ENCODE peak calls at places on chromosomes 11 and 22, in five cellular contexts. One of them, this sample, is unnamed.

GRCh38 chr22:41873391-41873790 is 40.5 kb downstream of the SREBF2 start:
- DNase-seq in stimulated activated CD4-positive, alpha-beta T cell treated with anti-CD3 and anti-CD28 coated beads, TNF-alpha, amount 100 ng/mL, for 1 hour: no peak
- DNase-seq in NCI-H748 treated with DMSO at 0.1 percent for 48 hours: no peak
- DNase-seq in SIG-M5: no peak
- DNase-seq in AG20443: no peak
- DNase-seq in this sample: no peak

GRCh38 chr22:44220727-44221680 is 40.3 kb downstream of the PARVG start:
- DNase-seq in NCI-H748 treated with DMSO at 0.1 percent for 48 hours: no peak
- DNase-seq in SIG-M5: no peak
- DNase-seq in AG20443: peak
- DNase-seq in stimulated activated CD4-positive, alpha-beta T cell treated with anti-CD3 and anti-CD28 coated beads, TNF-alpha, amount 100 ng/mL, for 1 hour: no peak
- DNase-seq in this sample: no peak

GRCh38 chr11:64294665-64295289 is 3.7 kb downstream of the KCNK4 start:
- DNase-seq in SIG-M5: no peak
- DNase-seq in AG20443: peak
- DNase-seq in NCI-H748 treated with DMSO at 0.1 percent for 48 hours: no peak
- DNase-seq in stimulated activated CD4-positive, alpha-beta T cell treated with anti-CD3 and anti-CD28 coated beads, TNF-alpha, amount 100 ng/mL, for 1 hour: no peak
- DNase-seq in this sample: peak

GRCh38 chr11:64990222-64990918 is 6.4 kb downstream of the BATF2 start:
- DNase-seq in AG20443: no peak
- DNase-seq in NCI-H748 treated with DMSO at 0.1 percent for 48 hours: no peak
- DNase-seq in SIG-M5: no peak
- DNase-seq in stimulated activated CD4-positive, alpha-beta T cell treated with anti-CD3 and anti-CD28 coated beads, TNF-alpha, amount 100 ng/mL, for 1 hour: no peak
- DNase-seq in this sample: no peak

GRCh38 chr11:58316142-58316541 is 42.7 kb downstream of the OR5B17 start:
- DNase-seq in SIG-M5: no peak
- DNase-seq in AG20443: peak
- DNase-seq in NCI-H748 treated with DMSO at 0.1 percent for 48 hours: no peak
- DNase-seq in stimulated activated CD4-positive, alpha-beta T cell treated with anti-CD3 and anti-CD28 coated beads, TNF-alpha, amount 100 ng/mL, for 1 hour: no peak
- DNase-seq in this sample: no peak

GRCh38 chr11:78722786-78723185 is 148.1 kb upstream of the NARS2 start:
- DNase-seq in NCI-H748 treated with DMSO at 0.1 percent for 48 hours: no peak
- DNase-seq in stimulated activated CD4-positive, alpha-beta T cell treated with anti-CD3 and anti-CD28 coated beads, TNF-alpha, amount 100 ng/mL, for 1 hour: no peak
- DNase-seq in AG20443: no peak
- DNase-seq in SIG-M5: no peak
- DNase-seq in this sample: no peak

GRCh38 chr11:70067591-70068341 is 10.4 kb upstream of the ANO1 start:
- DNase-seq in SIG-M5: no peak
- DNase-seq in stimulated activated CD4-positive, alpha-beta T cell treated with anti-CD3 and anti-CD28 coated beads, TNF-alpha, amount 100 ng/mL, for 1 hour: no peak
- DNase-seq in AG20443: no peak
- DNase-seq in NCI-H748 treated with DMSO at 0.1 percent for 48 hours: peak
- DNase-seq in this sample: peak

GRCh38 chr11:86678296-86678695 is 5.9 kb upstream of the ME3 start:
- DNase-seq in NCI-H748 treated with DMSO at 0.1 percent for 48 hours: no peak
- DNase-seq in stimulated activated CD4-positive, alpha-beta T cell treated with anti-CD3 and anti-CD28 coated beads, TNF-alpha, amount 100 ng/mL, for 1 hour: no peak
- DNase-seq in AG20443: no peak
- DNase-seq in SIG-M5: no peak
- DNase-seq in this sample: no peak

GRCh38 chr11:15707971-15708370 is 593.2 kb downstream of the INSC start:
- DNase-seq in AG20443: no peak
- DNase-seq in stimulated activated CD4-positive, alpha-beta T cell treated with anti-CD3 and anti-CD28 coated beads, TNF-alpha, amount 100 ng/mL, for 1 hour: no peak
- DNase-seq in NCI-H748 treated with DMSO at 0.1 percent for 48 hours: no peak
- DNase-seq in SIG-M5: no peak
- DNase-seq in this sample: no peak

GRCh38 chr11:2787816-2788750 is 88.3 kb upstream of the KCNQ1OT1 start:
- DNase-seq in AG20443: no peak
- DNase-seq in SIG-M5: no peak
- DNase-seq in NCI-H748 treated with DMSO at 0.1 percent for 48 hours: no peak
- DNase-seq in stimulated activated CD4-positive, alpha-beta T cell treated with anti-CD3 and anti-CD28 coated beads, TNF-alpha, amount 100 ng/mL, for 1 hour: no peak
- DNase-seq in this sample: peak

GRCh38 chr22:36798671-36799066 is 18.2 kb downstream of the PVALB start:
- DNase-seq in NCI-H748 treated with DMSO at 0.1 percent for 48 hours: no peak
- DNase-seq in AG20443: no peak
- DNase-seq in stimulated activated CD4-positive, alpha-beta T cell treated with anti-CD3 and anti-CD28 coated beads, TNF-alpha, amount 100 ng/mL, for 1 hour: no peak
- DNase-seq in SIG-M5: no peak
- DNase-seq in this sample: no peak

GRCh38 chr22:50703726-50704509 is 31.3 kb downstream of the SHANK3 start:
- DNase-seq in stimulated activated CD4-positive, alpha-beta T cell treated with anti-CD3 and anti-CD28 coated beads, TNF-alpha, amount 100 ng/mL, for 1 hour: no peak
- DNase-seq in SIG-M5: no peak
- DNase-seq in NCI-H748 treated with DMSO at 0.1 percent for 48 hours: no peak
- DNase-seq in AG20443: no peak
- DNase-seq in this sample: peak

GRCh38 chr22:41288245-41288946 is 2.4 kb upstream of the RANGAP1 start:
- DNase-seq in AG20443: peak
- DNase-seq in SIG-M5: no peak
- DNase-seq in stimulated activated CD4-positive, alpha-beta T cell treated with anti-CD3 and anti-CD28 coated beads, TNF-alpha, amount 100 ng/mL, for 1 hour: no peak
- DNase-seq in NCI-H748 treated with DMSO at 0.1 percent for 48 hours: no peak
- DNase-seq in this sample: peak

GRCh38 chr11:65911682-65912568 is 6.9 kb downstream of the C11orf68 start:
- DNase-seq in SIG-M5: no peak
- DNase-seq in NCI-H748 treated with DMSO at 0.1 percent for 48 hours: no peak
- DNase-seq in AG20443: peak
- DNase-seq in stimulated activated CD4-positive, alpha-beta T cell treated with anti-CD3 and anti-CD28 coated beads, TNF-alpha, amount 100 ng/mL, for 1 hour: no peak
- DNase-seq in this sample: peak

GRCh38 chr11:82895437-82896091 is 4.7 kb downstream of the PRCP start:
- DNase-seq in AG20443: no peak
- DNase-seq in stimulated activated CD4-positive, alpha-beta T cell treated with anti-CD3 and anti-CD28 coated beads, TNF-alpha, amount 100 ng/mL, for 1 hour: no peak
- DNase-seq in NCI-H748 treated with DMSO at 0.1 percent for 48 hours: no peak
- DNase-seq in SIG-M5: peak
- DNase-seq in this sample: no peak

GRCh38 chr22:37418627-37419369 is 8.5 kb downstream of the ELFN2 start:
- DNase-seq in AG20443: no peak
- DNase-seq in SIG-M5: no peak
- DNase-seq in NCI-H748 treated with DMSO at 0.1 percent for 48 hours: no peak
- DNase-seq in stimulated activated CD4-positive, alpha-beta T cell treated with anti-CD3 and anti-CD28 coated beads, TNF-alpha, amount 100 ng/mL, for 1 hour: no peak
- DNase-seq in this sample: no peak

GRCh38 chr11:105825141-105825540 is 196.9 kb downstream of the MSANTD4 start:
- DNase-seq in SIG-M5: no peak
- DNase-seq in stimulated activated CD4-positive, alpha-beta T cell treated with anti-CD3 and anti-CD28 coated beads, TNF-alpha, amount 100 ng/mL, for 1 hour: no peak
- DNase-seq in AG20443: no peak
- DNase-seq in NCI-H748 treated with DMSO at 0.1 percent for 48 hours: no peak
- DNase-seq in this sample: no peak

GRCh38 chr22:48536691-48537591 is 1290.7 kb downstream of the BRD1 start:
- DNase-seq in AG20443: peak
- DNase-seq in NCI-H748 treated with DMSO at 0.1 percent for 48 hours: no peak
- DNase-seq in SIG-M5: no peak
- DNase-seq in stimulated activated CD4-positive, alpha-beta T cell treated with anti-CD3 and anti-CD28 coated beads, TNF-alpha, amount 100 ng/mL, for 1 hour: no peak
- DNase-seq in this sample: peak

GRCh38 chr11:38582756-38583155 is 1984.7 kb upstream of the RAG2 start:
- DNase-seq in NCI-H748 treated with DMSO at 0.1 percent for 48 hours: no peak
- DNase-seq in AG20443: no peak
- DNase-seq in stimulated activated CD4-positive, alpha-beta T cell treated with anti-CD3 and anti-CD28 coated beads, TNF-alpha, amount 100 ng/mL, for 1 hour: no peak
- DNase-seq in SIG-M5: no peak
- DNase-seq in this sample: no peak

GRCh38 chr11:118157186-118157895 is 4.7 kb upstream of the SCN4B start:
- DNase-seq in SIG-M5: no peak
- DNase-seq in NCI-H748 treated with DMSO at 0.1 percent for 48 hours: no peak
- DNase-seq in stimulated activated CD4-positive, alpha-beta T cell treated with anti-CD3 and anti-CD28 coated beads, TNF-alpha, amount 100 ng/mL, for 1 hour: no peak
- DNase-seq in AG20443: no peak
- DNase-seq in this sample: peak

GRCh38 chr11:72308226-72309073 is 64.5 kb upstream of the PHOX2A start:
- DNase-seq in AG20443: peak
- DNase-seq in stimulated activated CD4-positive, alpha-beta T cell treated with anti-CD3 and anti-CD28 coated beads, TNF-alpha, amount 100 ng/mL, for 1 hour: no peak
- DNase-seq in SIG-M5: no peak
- DNase-seq in NCI-H748 treated with DMSO at 0.1 percent for 48 hours: peak
- DNase-seq in this sample: peak

GRCh38 chr11:102177974-102178631 is 67.9 kb downstream of the YAP1 start:
- DNase-seq in AG20443: peak
- DNase-seq in stimulated activated CD4-positive, alpha-beta T cell treated with anti-CD3 and anti-CD28 coated beads, TNF-alpha, amount 100 ng/mL, for 1 hour: no peak
- DNase-seq in NCI-H748 treated with DMSO at 0.1 percent for 48 hours: no peak
- DNase-seq in SIG-M5: peak
- DNase-seq in this sample: peak

GRCh38 chr11:116917632-116918031 is 80.2 kb upstream of the APOA1 start:
- DNase-seq in stimulated activated CD4-positive, alpha-beta T cell treated with anti-CD3 and anti-CD28 coated beads, TNF-alpha, amount 100 ng/mL, for 1 hour: no peak
- DNase-seq in AG20443: no peak
- DNase-seq in NCI-H748 treated with DMSO at 0.1 percent for 48 hours: no peak
- DNase-seq in SIG-M5: no peak
- DNase-seq in this sample: no peak

GRCh38 chr11:22337571-22338464 is at the start of gene SLC17A6:
- DNase-seq in stimulated activated CD4-positive, alpha-beta T cell treated with anti-CD3 and anti-CD28 coated beads, TNF-alpha, amount 100 ng/mL, for 1 hour: no peak
- DNase-seq in SIG-M5: no peak
- DNase-seq in AG20443: peak
- DNase-seq in NCI-H748 treated with DMSO at 0.1 percent for 48 hours: peak
- DNase-seq in this sample: no peak

GRCh38 chr11:2446590-2447252 is 1.9 kb downstream of the KCNQ1 start:
- DNase-seq in stimulated activated CD4-positive, alpha-beta T cell treated with anti-CD3 and anti-CD28 coated beads, TNF-alpha, amount 100 ng/mL, for 1 hour: no peak
- DNase-seq in AG20443: no peak
- DNase-seq in SIG-M5: no peak
- DNase-seq in NCI-H748 treated with DMSO at 0.1 percent for 48 hours: no peak
- DNase-seq in this sample: peak

GRCh38 chr11:66291706-66292542 is at the start of gene TMEM151A:
- DNase-seq in stimulated activated CD4-positive, alpha-beta T cell treated with anti-CD3 and anti-CD28 coated beads, TNF-alpha, amount 100 ng/mL, for 1 hour: no peak
- DNase-seq in AG20443: peak
- DNase-seq in NCI-H748 treated with DMSO at 0.1 percent for 48 hours: no peak
- DNase-seq in SIG-M5: no peak
- DNase-seq in this sample: peak

GRCh38 chr11:80462211-80462610 is 1021.4 kb upstream of the TENM4 start:
- DNase-seq in AG20443: no peak
- DNase-seq in stimulated activated CD4-positive, alpha-beta T cell treated with anti-CD3 and anti-CD28 coated beads, TNF-alpha, amount 100 ng/mL, for 1 hour: no peak
- DNase-seq in SIG-M5: no peak
- DNase-seq in NCI-H748 treated with DMSO at 0.1 percent for 48 hours: no peak
- DNase-seq in this sample: no peak

GRCh38 chr22:44037519-44038370 is 13.6 kb downstream of the PARVB start:
- DNase-seq in stimulated activated CD4-positive, alpha-beta T cell treated with anti-CD3 and anti-CD28 coated beads, TNF-alpha, amount 100 ng/mL, for 1 hour: no peak
- DNase-seq in AG20443: peak
- DNase-seq in SIG-M5: no peak
- DNase-seq in NCI-H748 treated with DMSO at 0.1 percent for 48 hours: no peak
- DNase-seq in this sample: peak

GRCh38 chr11:131980878-131981668 is 610.7 kb downstream of the NTM start:
- DNase-seq in stimulated activated CD4-positive, alpha-beta T cell treated with anti-CD3 and anti-CD28 coated beads, TNF-alpha, amount 100 ng/mL, for 1 hour: no peak
- DNase-seq in NCI-H748 treated with DMSO at 0.1 percent for 48 hours: peak
- DNase-seq in SIG-M5: no peak
- DNase-seq in AG20443: peak
- DNase-seq in this sample: no peak

GRCh38 chr11:63890368-63890767 is 26.6 kb downstream of the RCOR2 start:
- DNase-seq in NCI-H748 treated with DMSO at 0.1 percent for 48 hours: no peak
- DNase-seq in SIG-M5: no peak
- DNase-seq in stimulated activated CD4-positive, alpha-beta T cell treated with anti-CD3 and anti-CD28 coated beads, TNF-alpha, amount 100 ng/mL, for 1 hour: no peak
- DNase-seq in AG20443: no peak
- DNase-seq in this sample: no peak

GRCh38 chr11:104410336-104410735 is 246.4 kb upstream of the PDGFD start:
- DNase-seq in stimulated activated CD4-positive, alpha-beta T cell treated with anti-CD3 and anti-CD28 coated beads, TNF-alpha, amount 100 ng/mL, for 1 hour: no peak
- DNase-seq in SIG-M5: no peak
- DNase-seq in AG20443: no peak
- DNase-seq in NCI-H748 treated with DMSO at 0.1 percent for 48 hours: no peak
- DNase-seq in this sample: no peak

GRCh38 chr22:28034760-28035401 is 115.8 kb upstream of the PITPNB start:
- DNase-seq in SIG-M5: no peak
- DNase-seq in AG20443: no peak
- DNase-seq in stimulated activated CD4-positive, alpha-beta T cell treated with anti-CD3 and anti-CD28 coated beads, TNF-alpha, amount 100 ng/mL, for 1 hour: no peak
- DNase-seq in NCI-H748 treated with DMSO at 0.1 percent for 48 hours: no peak
- DNase-seq in this sample: peak

GRCh38 chr11:3920148-3920852 is 64.8 kb downstream of the STIM1 start:
- DNase-seq in NCI-H748 treated with DMSO at 0.1 percent for 48 hours: no peak
- DNase-seq in AG20443: peak
- DNase-seq in SIG-M5: peak
- DNase-seq in stimulated activated CD4-positive, alpha-beta T cell treated with anti-CD3 and anti-CD28 coated beads, TNF-alpha, amount 100 ng/mL, for 1 hour: peak
- DNase-seq in this sample: no peak

GRCh38 chr11:46918087-46918751 is at the start of gene LRP4:
- DNase-seq in NCI-H748 treated with DMSO at 0.1 percent for 48 hours: no peak
- DNase-seq in stimulated activated CD4-positive, alpha-beta T cell treated with anti-CD3 and anti-CD28 coated beads, TNF-alpha, amount 100 ng/mL, for 1 hour: no peak
- DNase-seq in AG20443: peak
- DNase-seq in SIG-M5: no peak
- DNase-seq in this sample: no peak

GRCh38 chr22:27129266-27129665 is 471.9 kb downstream of the MIAT start:
- DNase-seq in stimulated activated CD4-positive, alpha-beta T cell treated with anti-CD3 and anti-CD28 coated beads, TNF-alpha, amount 100 ng/mL, for 1 hour: no peak
- DNase-seq in AG20443: peak
- DNase-seq in SIG-M5: peak
- DNase-seq in NCI-H748 treated with DMSO at 0.1 percent for 48 hours: no peak
- DNase-seq in this sample: no peak

GRCh38 chr11:65551572-65552398 is 6.4 kb downstream of the LTBP3 start:
- DNase-seq in SIG-M5: no peak
- DNase-seq in AG20443: no peak
- DNase-seq in stimulated activated CD4-positive, alpha-beta T cell treated with anti-CD3 and anti-CD28 coated beads, TNF-alpha, amount 100 ng/mL, for 1 hour: no peak
- DNase-seq in NCI-H748 treated with DMSO at 0.1 percent for 48 hours: peak
- DNase-seq in this sample: peak

GRCh38 chr22:37248251-37248650 is 4.2 kb upstream of the RAC2 start:
- DNase-seq in AG20443: no peak
- DNase-seq in stimulated activated CD4-positive, alpha-beta T cell treated with anti-CD3 and anti-CD28 coated beads, TNF-alpha, amount 100 ng/mL, for 1 hour: no peak
- DNase-seq in SIG-M5: no peak
- DNase-seq in NCI-H748 treated with DMSO at 0.1 percent for 48 hours: no peak
- DNase-seq in this sample: no peak